ENCODE peak calls at places on chromosomes 16 and 17, in ten cellular contexts. C is CD8-positive, alpha-beta T cell; J is ovary; H is colonic mucosa; V is neural progenitor cell; Z is HL-60; U is dorsolateral prefrontal cortex; Q is AG04450; X is transverse colon; S is BE2C. D is an unnamed sample.
A peak's percentile ranks its signal among the peaks of the same experiment; 100 is the strongest.

GRCh38 chr17:39920218-39921210 is 2.1 kb upstream of the GSDMB start:
- DNase-seq in V (no peak), J (no peak), Z (no peak), C (peak; percentile 45), Q (no peak), X (no peak), H (no peak), S (peak; percentile 23), U (no peak), D (peak; percentile 76)

GRCh38 chr16:58041628-58041955 is 16.0 kb downstream of the MMP15 start:
- DNase-seq in X (no peak), S (no peak), U (no peak), J (no peak), Q (no peak), Z (no peak), V (no peak), C (no peak), H (no peak), D (no peak)

GRCh38 chr17:340074-340473 is 12.5 kb downstream of the RPH3AL start:
- DNase-seq in V (no peak), Z (no peak), S (no peak), C (no peak), H (no peak), X (no peak), U (no peak), J (no peak), Q (no peak), D (peak; percentile 46)

GRCh38 chr17:45262516-45263476 is 902 bp upstream of the SPATA32 start:
- DNase-seq in S (no peak), X (no peak), Z (no peak), U (no peak), Q (no peak), C (no peak), H (no peak), J (no peak), V (no peak), D (peak; percentile 68)

GRCh38 chr16:67547423-67548264 is 14.7 kb upstream of the CTCF start:
- DNase-seq in H (peak; percentile 48), Q (no peak), V (no peak), C (peak; percentile 45), Z (no peak), J (peak; percentile 26), S (no peak), X (peak; percentile 60), U (no peak), D (peak; percentile 92)

GRCh38 chr17:33416131-33416530 is 123.0 kb upstream of the ASIC2 start:
- DNase-seq in J (no peak), S (no peak), U (no peak), C (no peak), X (no peak), Q (no peak), Z (no peak), V (no peak), H (no peak), D (no peak)

GRCh38 chr16:34802848-34803599 is 1343.6 kb downstream of the TP53TG3F start:
- DNase-seq in Z (no peak), Q (no peak), C (no peak), U (no peak), J (peak; percentile 10), V (no peak), X (no peak), S (peak; percentile 5), H (no peak), D (peak; percentile 30)

GRCh38 chr16:53754938-53755910 is 51.3 kb downstream of the FTO start:
- DNase-seq in S (no peak), X (peak; percentile 78), J (peak; percentile 35), U (no peak), Q (no peak), C (no peak), H (peak; percentile 87), V (no peak), Z (no peak), D (no peak)

GRCh38 chr16:50400967-50401348 is 32.2 kb upstream of the BRD7 start:
- DNase-seq in S (no peak), V (no peak), J (no peak), H (no peak), U (no peak), X (no peak), C (no peak), Z (no peak), Q (no peak), D (no peak)

GRCh38 chr17:12388206-12388605 is 277.5 kb upstream of the MYOCD start:
- DNase-seq in S (no peak), C (no peak), V (no peak), Z (no peak), X (no peak), Q (peak; percentile 54), H (no peak), U (no peak), J (no peak), D (no peak)

GRCh38 chr16:19499481-19499880 is 22.4 kb downstream of the GDE1 start:
- DNase-seq in U (no peak), Q (no peak), C (no peak), V (no peak), J (no peak), X (no peak), H (no peak), Z (no peak), S (no peak), D (no peak)

GRCh38 chr17:14201087-14201486 is 35.6 kb downstream of the CDRT15 start:
- DNase-seq in V (no peak), Z (no peak), U (no peak), X (peak; percentile 30), Q (no peak), J (no peak), H (no peak), C (peak; percentile 54), S (no peak), D (no peak)

GRCh38 chr17:2253768-2254406 is 49.7 kb downstream of the SMG6 start:
- DNase-seq in V (no peak), X (no peak), J (no peak), S (no peak), U (no peak), C (no peak), Q (no peak), Z (no peak), H (no peak), D (no peak)

GRCh38 chr17:76446449-76447231 is 6.3 kb downstream of the UBE2O start:
- DNase-seq in C (no peak), Q (no peak), H (no peak), V (no peak), J (no peak), U (no peak), S (no peak), X (no peak), Z (peak; percentile 30), D (no peak)

GRCh38 chr17:34816806-34817205 is 144.5 kb downstream of the CCT6B start:
- DNase-seq in X (no peak), J (no peak), Z (no peak), H (no peak), V (peak; percentile 51), C (no peak), Q (no peak), U (no peak), S (no peak), D (no peak)

GRCh38 chr16:86342161-86342560 is 168.2 kb upstream of the FOXF1 start:
- DNase-seq in V (no peak), Q (no peak), H (no peak), J (no peak), U (no peak), C (no peak), Z (no peak), S (no peak), X (no peak), D (no peak)
- H3K27me3 ChIP-seq in V (peaks cover 88% of the 10 kb centered on the region), Q (no peaks in the 10 kb centered on the region), H (no peaks in the 10 kb centered on the region), J (no peaks in the 10 kb centered on the region), U (peaks cover 47% of the 10 kb centered on the region), C (no peaks in the 10 kb centered on the region), Z (no peaks in the 10 kb centered on the region), S (no peaks in the 10 kb centered on the region), X (peaks cover 8% of the 10 kb centered on the region), D (no peaks in the 10 kb centered on the region)

GRCh38 chr16:60553316-60553801 is 1482.9 kb downstream of the CDH8 start:
- DNase-seq in J (no peak), X (no peak), H (no peak), Q (no peak), U (no peak), C (no peak), S (no peak), V (peak; percentile 77), Z (no peak), D (no peak)

GRCh38 chr16:60564588-60564987 is 1471.7 kb downstream of the CDH8 start:
- DNase-seq in V (no peak), Q (no peak), C (no peak), U (no peak), H (no peak), Z (no peak), S (no peak), X (no peak), J (no peak), D (no peak)

DNA sequence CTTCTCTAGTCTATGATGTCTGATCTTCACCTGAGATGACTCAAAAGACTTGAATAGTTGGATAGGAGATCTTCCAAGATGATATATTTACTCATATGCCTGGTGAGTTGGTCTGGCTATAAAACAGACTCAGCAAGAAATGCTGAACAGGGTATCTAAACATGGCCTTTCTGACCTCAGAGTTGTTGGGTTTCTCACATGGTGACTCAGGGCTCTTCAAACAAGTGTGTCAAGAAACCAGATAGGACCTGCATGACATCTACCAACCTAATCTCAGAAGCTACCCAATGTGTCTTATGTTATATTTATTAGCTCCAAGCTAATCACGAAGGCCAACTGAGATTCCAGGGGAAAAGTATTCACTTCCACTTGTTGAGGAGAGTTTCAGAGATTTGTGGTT is 1477.3 kb downstream of the CDH8 start:
- DNase-seq in C (no peak), S (no peak), H (no peak), J (no peak), X (no peak), V (no peak), U (no peak), Q (no peak), Z (no peak), D (no peak)
- H3K27me3 ChIP-seq in C (no peaks in the 10 kb centered on the region), S (no peaks in the 10 kb centered on the region), H (no peaks in the 10 kb centered on the region), J (no peaks in the 10 kb centered on the region), X (no peaks in the 10 kb centered on the region), V (no peaks in the 10 kb centered on the region), U (peaks cover 7% of the 10 kb centered on the region), Q (no peaks in the 10 kb centered on the region), Z (no peaks in the 10 kb centered on the region), D (no peaks in the 10 kb centered on the region)

GRCh38 chr17:49497147-49498036 is 2.3 kb downstream of the NGFR start:
- DNase-seq in H (no peak), Z (no peak), V (peak; percentile 94), S (peak; percentile 79), U (no peak), X (peak; percentile 32), J (no peak), Q (no peak), C (peak; percentile 20), D (no peak)
- H3K27me3 ChIP-seq in H (peaks cover 51% of the 10 kb centered on the region), Z (peaks cover 61% of the 10 kb centered on the region), V (peaks cover 68% of the 10 kb centered on the region), S (peaks cover 27% of the 10 kb centered on the region), U (peaks cover 64% of the 10 kb centered on the region), X (peaks cover 86% of the 10 kb centered on the region), J (peaks cover 10% of the 10 kb centered on the region), Q (peaks cover 69% of the 10 kb centered on the region), C (peaks cover 28% of the 10 kb centered on the region), D (peaks cover 80% of the 10 kb centered on the region)

DNA sequence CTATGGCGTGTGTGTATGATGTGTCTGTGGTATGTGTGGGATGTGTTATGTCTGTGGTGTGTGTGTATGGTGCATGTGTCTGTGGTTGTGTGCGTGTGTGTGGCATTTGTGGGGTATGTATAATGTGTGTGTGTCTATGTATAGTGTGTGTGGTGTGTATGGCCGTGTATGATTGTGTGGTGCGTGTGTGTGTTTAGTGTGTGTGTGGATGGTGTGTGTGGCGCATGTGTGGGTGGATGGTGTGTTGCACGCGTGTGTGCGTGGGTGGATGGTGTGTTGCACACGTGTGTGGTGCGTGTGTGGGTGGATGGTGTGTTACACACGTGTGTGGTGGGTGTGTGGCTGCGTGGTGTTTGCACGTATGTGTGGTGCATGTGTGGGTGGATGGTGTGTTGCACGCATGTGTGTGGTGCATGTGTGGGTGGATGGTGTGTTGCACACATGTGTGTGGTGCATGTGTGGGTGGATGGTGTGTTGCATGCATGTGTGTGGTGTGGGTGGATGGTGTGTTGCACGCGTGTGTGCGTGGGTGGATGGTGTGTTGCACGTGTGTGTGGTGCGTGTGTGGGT is 5.6 kb upstream of the SLC38A10 start:
- DNase-seq in S (no peak), J (no peak), Z (no peak), U (no peak), C (no peak), V (no peak), H (no peak), Q (no peak), X (no peak), D (no peak)
- H3K27me3 ChIP-seq in S (no peaks in the 10 kb centered on the region), J (no peaks in the 10 kb centered on the region), Z (no peaks in the 10 kb centered on the region), U (no peaks in the 10 kb centered on the region), C (no peaks in the 10 kb centered on the region), V (no peaks in the 10 kb centered on the region), H (no peaks in the 10 kb centered on the region), Q (peaks cover 2% of the 10 kb centered on the region), X (no peaks in the 10 kb centered on the region), D (no peaks in the 10 kb centered on the region)

D was measured in spleen.